ENCODE peak calls at places on chromosomes 1 and 21, in eight cellular contexts. F, T, C, D, W, G, J and L are unnamed samples. For H3K36me3, the result is how much of the 10 kb centered on the place peaks cover.

GRCh38 chr1:20219991-20220390 is 33.7 kb upstream of the PLA2G2C start:
- DNase-seq in G (no peak), T (no peak), C (no peak), F (no peak), J (no peak), D (no peak), W (no peak), L (no peak)

GRCh38 chr1:202561240-202561639 is 149.0 kb downstream of the SYT2 start:
- DNase-seq in D (no peak), F (no peak), J (no peak), W (no peak), T (no peak), G (no peak), C (no peak), L (no peak)

GRCh38 chr1:66331641-66332523 is 202.1 kb upstream of the SGIP1 start:
- DNase-seq in G (peak), T (peak), F (peak), W (peak), D (peak), J (peak), C (peak), L (peak)

GRCh38 chr21:44303490-44303981 is 3.7 kb downstream of the PFKL start:
- DNase-seq in J (no peak), W (no peak), F (no peak), T (no peak), G (no peak), D (no peak), C (no peak), L (no peak)

GRCh38 chr1:217048104-217048707 is 325.0 kb upstream of the ESRRG start:
- DNase-seq in W (peak), F (no peak), G (no peak), J (no peak), D (no peak), T (no peak), C (peak), L (no peak)

GRCh38 chr1:182596934-182597333 is 7.3 kb downstream of the RGS16 start:
- DNase-seq in G (no peak), C (no peak), D (no peak), W (no peak), T (no peak), J (no peak), F (no peak), L (no peak)

GRCh38 chr1:203144661-203145060 is 17.1 kb downstream of the ADORA1 start:
- DNase-seq in F (no peak), G (no peak), C (no peak), T (no peak), J (no peak), D (no peak), W (peak), L (no peak)

GRCh38 chr1:153202006-153202405 is 1.2 kb upstream of the LELP1 start:
- DNase-seq in C (no peak), G (no peak), F (no peak), W (no peak), J (no peak), T (no peak), D (no peak), L (no peak)

GRCh38 chr1:67342002-67342890 is 34.6 kb downstream of the IL12RB2 start:
- DNase-seq in T (no peak), D (no peak), F (no peak), W (no peak), J (no peak), G (no peak), C (no peak), L (no peak)

GRCh38 chr1:1759456-1760344 is 18.6 kb downstream of the NADK start:
- DNase-seq in F (no peak), C (no peak), J (no peak), D (no peak), T (no peak), G (no peak), W (peak), L (no peak)

GRCh38 chr1:109573785-109574184 is 25.4 kb downstream of the GNAI3 start:
- DNase-seq in W (no peak), J (no peak), T (no peak), G (no peak), F (no peak), C (no peak), D (no peak), L (no peak)

GRCh38 chr1:161966076-161966475 is 57.6 kb downstream of the OLFML2B start:
- DNase-seq in J (no peak), T (no peak), W (no peak), G (no peak), D (no peak), F (no peak), C (no peak), L (no peak)

GRCh38 chr1:46806196-46807020 is 7.6 kb downstream of the CYP4B1 start:
- DNase-seq in G (peak), J (no peak), F (no peak), C (peak), W (no peak), D (no peak), T (peak), L (peak)

GRCh38 chr1:6184083-6184783 is 4.1 kb upstream of the CHD5 start:
- DNase-seq in F (no peak), W (no peak), C (no peak), D (no peak), G (no peak), T (no peak), J (no peak), L (no peak)

GRCh38 chr1:8078176-8078671 is 52.1 kb upstream of the ERRFI1 start:
- DNase-seq in T (no peak), G (no peak), F (no peak), C (peak), W (peak), D (no peak), J (peak), L (peak)

GRCh38 chr1:62295921-62296451 is 23.2 kb downstream of the KANK4 start:
- DNase-seq in F (no peak), D (no peak), T (no peak), G (no peak), J (peak), W (peak), C (no peak), L (peak)

GRCh38 chr1:198726455-198726854 is 87.6 kb downstream of the PTPRC start:
- DNase-seq in C (no peak), T (no peak), J (peak), D (no peak), F (no peak), G (no peak), W (peak), L (peak)

GRCh38 chr1:209861242-209861641 is 33.5 kb downstream of the UTP25 start:
- DNase-seq in F (no peak), T (no peak), D (no peak), G (no peak), J (no peak), C (no peak), W (no peak), L (no peak)

GRCh38 chr1:207336559-207337467 is 15.3 kb downstream of the CD55 start:
- DNase-seq in C (no peak), F (peak), T (no peak), J (peak), G (no peak), D (no peak), W (peak), L (peak)

GRCh38 chr1:178344513-178345077 is 152.2 kb downstream of the CLEC20A start:
- DNase-seq in D (peak), W (peak), F (no peak), C (no peak), G (no peak), T (no peak), J (peak), L (peak)

GRCh38 chr1:118861216-118861615 is 126.9 kb downstream of the TBX15 start:
- DNase-seq in F (no peak), C (no peak), J (no peak), T (no peak), G (no peak), W (no peak), D (no peak), L (no peak)

GRCh38 chr1:77631751-77632150 is 50.7 kb downstream of the ZZZ3 start:
- DNase-seq in W (no peak), F (no peak), D (no peak), T (no peak), C (no peak), G (no peak), J (no peak), L (no peak)

GRCh38 chr1:228075801-228076271 is 6.7 kb upstream of the ARF1 start:
- DNase-seq in D (no peak), W (no peak), C (no peak), G (peak), T (no peak), F (no peak), J (no peak), L (no peak)

GRCh38 chr1:204685236-204686006 is at the start of gene LRRN2:
- DNase-seq in F (no peak), D (peak), T (no peak), W (peak), G (peak), J (peak), C (peak), L (no peak)

GRCh38 chr21:36203603-36203889 is 46.9 kb downstream of the DOP1B start:
- DNase-seq in W (peak), C (peak), G (no peak), J (peak), D (no peak), F (no peak), T (no peak), L (peak)

GRCh38 chr21:36734367-36735200 is 35.7 kb downstream of the SIM2 start:
- DNase-seq in W (no peak), D (no peak), G (peak), C (no peak), T (no peak), J (no peak), F (no peak), L (no peak)

GRCh38 chr1:30708361-30708728 is 15.0 kb downstream of the MATN1 start:
- DNase-seq in T (no peak), D (no peak), W (no peak), G (no peak), J (no peak), F (no peak), C (no peak), L (no peak)

GRCh38 chr1:167344605-167345385 is 124.1 kb downstream of the POU2F1 start:
- DNase-seq in T (no peak), G (no peak), F (no peak), C (no peak), J (peak), W (no peak), D (no peak), L (no peak)

GRCh38 chr1:55443175-55443933 is 228.2 kb upstream of the USP24 start:
- DNase-seq in W (peak), J (peak), C (peak), G (peak), T (peak), D (no peak), F (no peak), L (peak)

GRCh38 chr1:36703526-36704208 is 221.0 kb upstream of the CSF3R start:
- DNase-seq in W (peak), D (peak), T (peak), G (peak), F (peak), J (peak), C (peak), L (peak)

GRCh38 chr21:46425061-46425460 is 33.6 kb upstream of the DIP2A start:
- DNase-seq in F (peak), D (no peak), J (no peak), T (no peak), G (no peak), C (no peak), W (no peak), L (no peak)

GRCh38 chr1:6507037-6507428 is 15.6 kb upstream of the PLEKHG5 start:
- DNase-seq in D (no peak), J (no peak), T (no peak), C (no peak), G (no peak), W (no peak), F (no peak), L (no peak)

GRCh38 chr1:226678251-226678650 is 60.8 kb downstream of the ITPKB start:
- DNase-seq in W (no peak), F (no peak), J (no peak), D (no peak), G (no peak), T (no peak), C (no peak), L (no peak)

GRCh38 chr1:115089443-115090340 is at the start of gene TSPAN2:
- DNase-seq in C (peak), F (peak), T (no peak), D (peak), J (peak), G (peak), W (peak), L (no peak)

GRCh38 chr1:89633103-89633744 is at the start of gene LRRC8C:
- DNase-seq in T (no peak), C (peak), D (peak), J (peak), G (peak), F (peak), W (peak), L (peak)

GRCh38 chr1:89630046-89630445 is 2.9 kb upstream of the LRRC8C start:
- DNase-seq in C (no peak), W (no peak), F (no peak), G (no peak), J (no peak), T (no peak), D (no peak), L (no peak)

GRCh38 chr1:89631756-89632155 is 1.2 kb upstream of the LRRC8C start:
- DNase-seq in W (no peak), T (no peak), C (no peak), J (no peak), F (no peak), G (no peak), D (peak), L (no peak)

GRCh38 chr1:89633745-89634625 is 1.1 kb downstream of the LRRC8C start:
- DNase-seq in W (peak), J (peak), C (no peak), F (peak), D (peak), T (no peak), G (no peak), L (peak)

GRCh38 chr1:89632213-89633102 is 462 bp upstream of the LRRC8C start:
- DNase-seq in C (peak), W (peak), J (peak), T (peak), D (peak), F (peak), G (peak), L (peak)
- TF ChIP-seq CTCF in C (no peak), W (no peak), J (no peak), T (peak), D (no peak), F (peak), G (peak), L (peak)

GRCh38 chr1:101995984-101996731 is 568 bp downstream of the OLFM3 start:
- DNase-seq in W (no peak), G (no peak), F (no peak), C (no peak), D (peak), J (no peak), T (no peak), L (no peak)
- H3K4me3 ChIP-seq in W (no peak), G (no peak), F (no peak), C (no peak), D (peak), J (no peak), T (no peak), L (no peak)

DNA sequence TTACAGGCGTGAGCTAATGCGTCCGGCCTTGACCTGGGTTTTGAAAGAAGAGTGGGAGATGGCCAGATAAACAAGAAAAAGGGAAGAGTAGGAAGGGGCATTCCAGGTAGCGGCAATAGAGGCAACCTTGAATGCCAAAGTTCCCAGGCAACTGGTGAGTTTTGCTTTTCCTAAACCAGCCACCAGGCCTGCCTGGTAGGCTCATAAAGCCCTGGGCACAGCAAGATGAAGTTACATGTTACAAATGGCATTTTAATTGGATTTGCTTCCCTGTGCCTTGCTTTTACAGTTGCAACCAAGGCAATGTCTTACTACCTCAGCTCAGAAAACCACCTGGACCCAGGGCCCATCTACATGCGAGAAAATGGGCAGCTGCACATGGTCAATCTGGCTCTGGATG is 5.5 kb downstream of the LRRC42 start:
- DNase-seq in F (no peak), W (no peak), C (no peak), G (no peak), J (no peak), T (no peak), D (no peak), L (no peak)
- H3K36me3 ChIP-seq in F (under half), W (under half), C (under half), G (under half), J (under half), T (under half), D (under half), L (under half)

DNA sequence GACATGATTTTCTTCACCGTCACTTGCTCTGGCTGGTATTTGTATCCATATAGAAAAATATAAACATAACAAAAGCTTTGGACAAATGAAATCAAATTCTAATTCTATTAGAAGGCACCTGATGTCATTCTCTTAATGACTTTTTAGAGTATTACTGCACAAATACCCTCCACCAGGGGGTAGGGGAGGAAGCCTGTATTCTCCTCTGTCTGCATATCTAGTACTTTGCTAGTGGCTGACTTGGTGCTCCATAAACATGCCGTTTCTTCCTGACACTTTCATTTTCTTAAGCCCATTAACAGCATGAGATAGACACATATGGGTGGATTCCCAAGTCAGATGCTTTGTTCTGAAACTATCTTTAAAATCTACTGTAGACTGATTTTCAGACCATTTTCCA is 20.6 kb upstream of the KCNJ15 start:
- DNase-seq in J (no peak), C (no peak), F (no peak), G (no peak), W (peak), D (no peak), T (no peak), L (peak)
- TF ChIP-seq CTCF in J (peak), C (peak), F (no peak), G (no peak), W (peak), D (peak), T (no peak), L (peak)

GRCh38 chr1:151811181-151811580 is 6.0 kb upstream of the LINGO4 start:
- DNase-seq in T (no peak), F (no peak), W (no peak), C (no peak), J (no peak), G (no peak), D (no peak), L (no peak)
- H3K4me3 ChIP-seq in T (no peak), F (no peak), W (no peak), C (no peak), J (no peak), G (no peak), D (no peak), L (no peak)

GRCh38 chr21:34836103-34836932 is 167.5 kb downstream of the CLIC6 start:
- DNase-seq in G (peak), C (peak), J (peak), D (no peak), T (peak), W (peak), F (no peak), L (peak)
- H3K36me3 ChIP-seq in G (under half), C (under half), J (under half), D (under half), T (under half), W (half or more), F (under half), L (under half)